ENCODE peak calls at places on chromosomes 2 and 18, in four cellular contexts. V is neural progenitor cell, G is endodermal cell, H is left ventricle myocardium inferior. C is an unnamed sample. For H3K9me3, the result is how much of the 10 kb centered on the place peaks cover.

GRCh38 chr2:120415728-120416509 is 70.0 kb downstream of the INHBB start:
- DNase-seq in G (peak), H (no peak), V (no peak), C (no peak)

GRCh38 chr18:48002933-48003365 is 72.5 kb upstream of the SMAD2 start:
- DNase-seq in H (peak), V (no peak), G (no peak), C (peak)

GRCh38 chr18:49447810-49448745 is 12.4 kb downstream of the DYM start:
- DNase-seq in V (peak), H (no peak), G (peak), C (peak)

GRCh38 chr18:63005306-63005705 is 290.0 kb downstream of the PHLPP1 start:
- DNase-seq in V (no peak), G (no peak), H (no peak), C (no peak)

GRCh38 chr18:36648803-36649202 is 180.0 kb downstream of the TPGS2 start:
- DNase-seq in V (no peak), G (no peak), H (no peak), C (no peak)

GRCh38 chr2:127012215-127012614 is 94.7 kb downstream of the BIN1 start:
- DNase-seq in V (no peak), H (no peak), G (no peak), C (no peak)

GRCh38 chr2:121400206-121400605 is 115.2 kb upstream of the TFCP2L1 start:
- DNase-seq in G (no peak), V (no peak), H (no peak), C (no peak)

GRCh38 chr2:54422072-54422581 is 34.0 kb upstream of the SPTBN1 start:
- DNase-seq in V (no peak), H (no peak), G (no peak), C (no peak)

GRCh38 chr2:239758325-239758877 is 266.7 kb downstream of the NDUFA10 start:
- DNase-seq in V (no peak), H (no peak), G (no peak), C (no peak)

GRCh38 chr2:63051795-63052333 is 1.2 kb downstream of the OTX1 start:
- DNase-seq in H (no peak), G (peak), V (peak), C (no peak)

GRCh38 chr2:63049291-63050185 is 1.1 kb upstream of the OTX1 start:
- DNase-seq in G (peak), H (no peak), V (peak), C (no peak)

GRCh38 chr2:63050916-63051794 is 525 bp downstream of the OTX1 start:
- DNase-seq in H (no peak), V (peak), G (peak), C (no peak)

GRCh38 chr2:63048367-63049171 is 2.1 kb upstream of the OTX1 start:
- DNase-seq in V (peak), H (no peak), G (peak), C (no peak)

DNA sequence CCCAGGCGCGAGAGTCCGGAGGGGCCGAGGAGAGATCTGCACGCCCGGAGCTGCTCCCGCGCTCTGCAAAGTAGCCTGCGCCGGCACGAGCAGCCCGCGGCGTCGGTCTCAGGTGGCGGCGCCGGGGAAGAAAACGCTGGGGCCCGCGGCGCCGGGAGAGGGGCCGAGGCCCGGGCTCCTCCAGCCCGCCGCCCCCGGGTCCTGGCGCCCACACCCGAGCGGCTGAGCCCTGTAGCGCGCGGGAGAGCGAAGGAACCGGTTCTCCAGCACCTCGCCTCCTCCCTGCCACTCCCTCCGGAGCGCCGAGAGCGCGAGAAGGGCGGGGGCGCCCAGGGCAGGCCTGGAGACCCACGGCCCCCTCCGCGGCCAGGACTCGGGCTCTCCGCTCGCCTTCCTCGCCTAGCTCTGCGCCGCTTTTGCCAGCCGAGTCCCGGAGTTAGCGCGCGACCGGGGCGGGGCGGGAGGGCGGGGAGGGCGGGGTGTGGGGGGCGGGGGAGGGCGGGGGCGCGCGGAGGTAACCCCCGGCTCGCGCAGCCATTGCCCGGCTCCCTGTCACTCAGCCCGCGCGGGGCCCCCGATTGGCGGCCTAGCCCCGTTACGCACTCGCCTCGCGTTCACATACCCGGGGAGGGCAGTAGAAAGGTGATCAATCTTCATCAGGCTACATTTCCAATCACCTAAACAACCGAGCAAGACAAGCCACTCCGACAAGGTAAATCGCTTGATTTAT is at the start of gene OTX1:
- DNase-seq in H (no peak), V (peak), G (peak), C (no peak)
- H3K9me3 ChIP-seq in H (under half), V (under half), G (under half), C (under half)

GRCh38 chr2:69554981-69555380 is 88.6 kb downstream of the AAK1 start:
- DNase-seq in H (no peak), G (no peak), V (no peak), C (no peak)

GRCh38 chr2:69559696-69560482 is 83.7 kb downstream of the AAK1 start:
- DNase-seq in V (peak), H (no peak), G (peak), C (peak)

GRCh38 chr2:69556008-69556407 is 87.5 kb downstream of the AAK1 start:
- DNase-seq in H (no peak), V (no peak), G (no peak), C (no peak)

GRCh38 chr2:69549421-69549820 is 94.1 kb downstream of the AAK1 start:
- DNase-seq in H (no peak), G (no peak), V (no peak), C (no peak)

DNA sequence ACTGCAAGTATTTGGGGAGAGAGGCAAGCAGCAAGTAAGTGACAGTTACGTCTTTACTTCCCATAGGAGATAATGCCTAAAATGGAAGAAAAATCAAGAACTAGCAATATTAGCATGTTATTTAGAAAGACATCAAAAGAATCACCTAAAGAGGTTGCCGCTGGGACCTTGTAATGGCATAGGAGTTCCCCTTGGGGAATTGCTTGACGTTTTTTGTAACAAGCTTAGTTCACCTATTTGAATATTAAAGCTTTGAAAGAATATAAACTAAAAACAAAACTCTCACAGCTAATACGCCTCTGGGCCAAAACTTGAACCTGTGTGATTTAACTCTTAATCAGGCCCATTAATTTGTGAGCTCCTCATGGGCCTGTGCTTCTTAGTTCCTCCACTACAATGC is 89.0 kb downstream of the AAK1 start:
- DNase-seq in H (no peak), V (no peak), G (no peak), C (no peak)
- H3K27ac ChIP-seq in H (peak), V (no peak), G (no peak), C (peak)

DNA sequence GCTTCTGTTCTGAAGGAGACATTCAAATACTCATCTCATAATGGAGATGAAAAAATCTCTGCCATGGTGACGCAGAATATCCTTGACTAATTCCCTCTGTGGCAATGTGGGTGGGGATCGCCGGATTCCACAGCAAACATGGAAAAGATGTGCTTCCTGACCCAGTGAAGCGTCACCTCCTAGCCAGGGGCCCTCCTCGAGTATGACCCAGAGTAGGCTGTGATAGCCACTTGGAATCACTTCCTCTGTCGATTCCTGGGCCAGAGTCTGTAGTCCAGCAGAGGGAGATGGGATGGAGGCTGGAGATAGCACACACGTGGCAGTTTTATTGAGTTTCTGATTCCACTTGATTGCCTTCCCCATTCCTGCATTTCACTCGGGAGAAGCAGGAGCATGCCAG is 36.8 kb downstream of the DRC1 start:
- DNase-seq in H (no peak), V (no peak), G (no peak), C (no peak)
- TF ChIP-seq CTCF in H (no peak), V (no peak), G (peak), C (no peak)

GRCh38 chr18:56097561-56098095 is 509.6 kb upstream of the TCF4 start:
- DNase-seq in H (no peak), G (no peak), V (no peak), C (no peak)

DNA sequence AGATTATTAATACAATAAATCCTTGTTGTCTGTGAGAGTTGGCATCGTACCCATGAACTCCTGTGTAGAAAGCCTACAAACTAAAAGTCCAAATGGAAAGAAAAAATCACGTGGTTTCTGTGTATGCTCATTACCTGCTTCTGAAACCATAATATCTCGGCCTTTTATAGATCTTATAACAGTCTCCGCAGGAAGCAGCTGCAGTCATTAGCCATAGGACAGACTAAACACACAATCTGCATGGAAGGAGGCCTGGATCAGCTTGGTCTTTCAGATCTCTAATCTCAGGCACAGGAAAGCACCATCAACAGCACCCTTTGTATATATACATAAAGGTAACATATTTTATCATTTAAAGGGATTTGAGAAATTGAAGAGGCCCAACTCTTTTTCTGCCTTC is 508.9 kb upstream of the TCF4 start:
- DNase-seq in H (no peak), G (no peak), V (no peak), C (no peak)
- H3K9me3 ChIP-seq in H (under half), G (under half), V (under half), C (under half)

GRCh38 chr2:68230246-68231060 is 21.9 kb downstream of the PPP3R1 start:
- DNase-seq in H (no peak), V (no peak), G (no peak), C (no peak)
- H3K27ac ChIP-seq in H (peak), V (peak), G (peak), C (peak)

GRCh38 chr2:237628482-237629187 is 1.2 kb downstream of the LRRFIP1 start:
- DNase-seq in G (no peak), V (no peak), H (no peak), C (no peak)

GRCh38 chr2:237625777-237626176 is 1.6 kb upstream of the LRRFIP1 start:
- DNase-seq in V (no peak), G (no peak), H (no peak), C (no peak)

GRCh38 chr2:237626813-237627451 is 455 bp upstream of the LRRFIP1 start:
- DNase-seq in H (no peak), V (peak), G (peak), C (no peak)

GRCh38 chr2:237629188-237629534 is 1.8 kb downstream of the LRRFIP1 start:
- DNase-seq in H (no peak), V (no peak), G (no peak), C (no peak)

GRCh38 chr2:237627463-237628321 is at the start of gene LRRFIP1:
- DNase-seq in G (peak), V (peak), H (peak), C (peak)
- TF ChIP-seq CTCF in G (no peak), V (no peak), H (peak), C (peak)

C was measured in gastrocnemius medialis.